ENCODE peak calls at places on chromosomes 11 and 22, in nine cellular contexts. M is HCT116, R is endothelial cell of umbilical vein, O is GM23338, Q is transverse colon, B is Panc1, S is upper lobe of left lung, H is sigmoid colon, C is HL-60. V is an unnamed sample.

GRCh38 chr11:75792127-75792731 is 22.8 kb upstream of the UVRAG start:
- DNase-seq in M (no peak), R (no peak), O (no peak), Q (no peak), B (no peak), S (no peak), H (no peak), C (no peak), V (no peak)

GRCh38 chr22:17769013-17769715 is 5.1 kb downstream of the BID start:
- DNase-seq in M (no peak), R (no peak), O (no peak), Q (no peak), B (no peak), S (peak), H (no peak), C (no peak), V (no peak)

GRCh38 chr11:118621898-118622375 is 14.5 kb downstream of the PHLDB1 start:
- DNase-seq in M (no peak), R (peak), O (no peak), Q (no peak), B (no peak), S (no peak), H (no peak), C (no peak), V (no peak)

GRCh38 chr22:33785283-33785991 is 134.8 kb downstream of the LARGE1 start:
- DNase-seq in M (no peak), R (no peak), O (no peak), Q (no peak), B (no peak), S (no peak), H (no peak), C (no peak), V (no peak)

GRCh38 chr11:72227316-72228228 is 3.0 kb downstream of the INPPL1 start:
- DNase-seq in M (no peak), R (no peak), O (no peak), Q (no peak), B (no peak), S (peak), H (peak), C (no peak), V (no peak)

GRCh38 chr11:104934594-104934993 is 33.8 kb downstream of the CASP4 start:
- DNase-seq in M (no peak), R (no peak), O (no peak), Q (no peak), B (no peak), S (no peak), H (no peak), C (no peak), V (no peak)

GRCh38 chr22:50665738-50666137 is 6.9 kb upstream of the SHANK3 start:
- DNase-seq in M (no peak), R (no peak), O (no peak), Q (no peak), B (no peak), S (no peak), H (no peak), C (no peak), V (no peak)

GRCh38 chr11:9972917-9973504 is 309.1 kb downstream of the SWAP70 start:
- DNase-seq in M (peak), R (peak), O (peak), Q (no peak), B (peak), S (no peak), H (no peak), C (peak), V (peak)

GRCh38 chr11:135027461-135027860 is 615.4 kb upstream of the B3GAT1 start:
- DNase-seq in M (no peak), R (peak), O (peak), Q (peak), B (no peak), S (no peak), H (no peak), C (no peak), V (no peak)

GRCh38 chr22:26086359-26086758 is 82.9 kb upstream of the SEZ6L start:
- DNase-seq in M (no peak), R (no peak), O (no peak), Q (no peak), B (no peak), S (no peak), H (no peak), C (no peak), V (no peak)

GRCh38 chr22:29971607-29972006 is 88.6 kb downstream of the MTMR3 start:
- DNase-seq in M (no peak), R (no peak), O (no peak), Q (no peak), B (no peak), S (no peak), H (no peak), C (no peak), V (no peak)

GRCh38 chr11:120208777-120209176 is 2.1 kb upstream of the OAF start:
- DNase-seq in M (no peak), R (peak), O (no peak), Q (peak), B (no peak), S (peak), H (peak), C (peak), V (no peak)

GRCh38 chr11:102846292-102846691 is 2.9 kb upstream of the MMP3 start:
- DNase-seq in M (no peak), R (no peak), O (no peak), Q (no peak), B (no peak), S (no peak), H (no peak), C (no peak), V (no peak)

GRCh38 chr11:8384199-8384821 is 120.6 kb upstream of the LMO1 start:
- DNase-seq in M (no peak), R (peak), O (peak), Q (peak), B (no peak), S (peak), H (peak), C (peak), V (peak)

GRCh38 chr11:41446107-41446506 is 13.3 kb downstream of the LRRC4C start:
- DNase-seq in M (no peak), R (no peak), O (no peak), Q (no peak), B (no peak), S (no peak), H (no peak), C (no peak), V (no peak)

GRCh38 chr11:98531576-98531975 is 489.2 kb upstream of the CNTN5 start:
- DNase-seq in M (no peak), R (no peak), O (no peak), Q (no peak), B (no peak), S (no peak), H (no peak), C (no peak), V (no peak)

GRCh38 chr11:124611016-124611571 is at the start of gene PANX3:
- DNase-seq in M (no peak), R (no peak), O (no peak), Q (no peak), B (no peak), S (no peak), H (no peak), C (no peak), V (no peak)

GRCh38 chr11:46210133-46210636 is 67.3 kb upstream of the CREB3L1 start:
- DNase-seq in M (no peak), R (no peak), O (no peak), Q (no peak), B (peak), S (peak), H (no peak), C (peak), V (no peak)

GRCh38 chr11:16604784-16605439 is 133.5 kb upstream of the C11orf58 start:
- DNase-seq in M (no peak), R (peak), O (peak), Q (peak), B (no peak), S (no peak), H (peak), C (no peak), V (no peak)

GRCh38 chr11:22684082-22684481 is 17.7 kb downstream of the GAS2 start:
- DNase-seq in M (no peak), R (no peak), O (no peak), Q (no peak), B (no peak), S (no peak), H (no peak), C (no peak), V (no peak)
- H3K27ac ChIP-seq in M (no peak), R (no peak), O (no peak), Q (no peak), B (no peak), S (no peak), H (no peak), C (no peak), V (no peak)

GRCh38 chr11:69087811-69088210 is 39.1 kb downstream of the TPCN2 start:
- DNase-seq in M (no peak), R (no peak), O (no peak), Q (no peak), B (no peak), S (no peak), H (no peak), C (no peak), V (no peak)

GRCh38 chr11:69089258-69089657 is 40.5 kb downstream of the TPCN2 start:
- DNase-seq in M (no peak), R (peak), O (no peak), Q (no peak), B (no peak), S (no peak), H (peak), C (peak), V (no peak)

GRCh38 chr11:69086741-69087524 is 38.2 kb downstream of the TPCN2 start:
- DNase-seq in M (no peak), R (no peak), O (no peak), Q (no peak), B (no peak), S (no peak), H (no peak), C (no peak), V (no peak)

GRCh38 chr11:69086152-69086551 is 37.4 kb downstream of the TPCN2 start:
- DNase-seq in M (no peak), R (no peak), O (peak), Q (peak), B (no peak), S (no peak), H (peak), C (no peak), V (no peak)

GRCh38 chr11:69088676-69089146 is 40.0 kb downstream of the TPCN2 start:
- DNase-seq in M (peak), R (peak), O (peak), Q (peak), B (peak), S (peak), H (peak), C (peak), V (peak)
- TF ChIP-seq POLR2AphosphoS5 in M (no peak), R (no peak), O (peak), Q (no peak), B (no peak), S (no peak), H (peak), C (no peak), V (peak)

GRCh38 chr22:45594123-45594941 is 77.3 kb upstream of the ATXN10 start:
- DNase-seq in M (no peak), R (no peak), O (no peak), Q (no peak), B (no peak), S (no peak), H (no peak), C (no peak), V (no peak)
- TF ChIP-seq CTCF in M (no peak), R (no peak), O (no peak), Q (no peak), B (no peak), S (no peak), H (no peak), C (no peak), V (no peak)

DNA sequence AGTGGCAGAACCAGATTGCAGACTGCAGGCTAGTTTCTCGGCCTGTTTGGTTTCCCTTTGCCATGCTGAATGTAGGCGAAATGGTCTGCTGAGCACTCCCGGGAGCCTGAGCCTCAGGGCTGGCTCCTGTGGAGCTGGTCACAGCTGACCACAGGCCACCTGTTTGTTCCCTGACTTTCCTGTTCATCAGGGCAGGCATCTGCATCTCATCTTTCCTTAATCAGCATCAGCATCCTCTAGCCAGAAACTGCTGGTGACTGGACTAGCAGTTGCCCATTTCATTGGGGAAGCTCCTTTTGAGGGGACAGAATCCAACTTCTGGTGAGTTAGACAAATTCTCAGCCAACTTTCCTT is 20.2 kb upstream of the C11orf96 start:
- DNase-seq in M (no peak), R (no peak), O (no peak), Q (no peak), B (no peak), S (no peak), H (no peak), C (no peak), V (no peak)
- H3K27ac ChIP-seq in M (no peak), R (no peak), O (no peak), Q (peak), B (no peak), S (peak), H (peak), C (no peak), V (no peak)

GRCh38 chr11:6637871-6638270 is 17.7 kb downstream of the DCHS1 start:
- DNase-seq in M (no peak), R (no peak), O (no peak), Q (no peak), B (no peak), S (peak), H (peak), C (no peak), V (no peak)
- TF ChIP-seq POLR2AphosphoS5 in M (no peak), R (no peak), O (no peak), Q (no peak), B (no peak), S (no peak), H (no peak), C (no peak), V (no peak)

GRCh38 chr22:39183991-39184585 is 31.6 kb upstream of the CBX7 start:
- DNase-seq in M (peak), R (peak), O (peak), Q (no peak), B (no peak), S (no peak), H (no peak), C (no peak), V (no peak)

GRCh38 chr22:39184586-39185577 is 32.4 kb upstream of the CBX7 start:
- DNase-seq in M (no peak), R (no peak), O (no peak), Q (no peak), B (no peak), S (no peak), H (peak), C (no peak), V (no peak)

GRCh38 chr22:39182478-39183030 is 30.1 kb upstream of the CBX7 start:
- DNase-seq in M (no peak), R (no peak), O (no peak), Q (no peak), B (no peak), S (no peak), H (no peak), C (no peak), V (no peak)

GRCh38 chr22:39188809-39189208 is 36.3 kb upstream of the CBX7 start:
- DNase-seq in M (no peak), R (no peak), O (no peak), Q (no peak), B (no peak), S (no peak), H (no peak), C (no peak), V (no peak)

DNA sequence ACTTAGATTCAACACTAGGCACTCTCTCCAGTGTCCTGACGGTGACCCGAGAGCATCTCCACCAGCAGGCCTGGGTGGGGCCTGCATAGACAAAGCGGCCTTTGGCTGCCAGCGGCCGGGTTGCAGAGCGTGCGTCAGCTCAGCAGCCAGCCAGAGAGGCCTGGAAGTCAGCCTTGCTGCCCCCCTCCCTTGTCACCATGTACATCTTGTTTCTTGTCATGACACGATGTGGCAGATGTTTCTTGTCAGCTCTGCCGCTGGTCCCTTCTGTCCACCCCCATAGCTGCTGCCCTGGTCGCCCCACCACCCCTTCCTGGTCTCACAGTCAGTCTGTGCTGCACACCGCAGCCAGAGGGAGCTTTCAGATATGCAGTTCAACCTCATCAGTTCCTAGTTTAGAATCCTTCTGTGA is 33.1 kb upstream of the CBX7 start:
- DNase-seq in M (no peak), R (no peak), O (no peak), Q (no peak), B (no peak), S (peak), H (peak), C (no peak), V (peak)
- TF ChIP-seq CTCF in M (no peak), R (no peak), O (peak), Q (no peak), B (no peak), S (peak), H (no peak), C (no peak), V (peak)

GRCh38 chr11:3669742-3670183 is 1.4 kb downstream of the CHRNA10 start:
- DNase-seq in M (no peak), R (no peak), O (no peak), Q (no peak), B (no peak), S (no peak), H (no peak), C (no peak), V (no peak)

GRCh38 chr11:3667149-3668035 is 3.8 kb downstream of the CHRNA10 start:
- DNase-seq in M (no peak), R (no peak), O (no peak), Q (no peak), B (no peak), S (no peak), H (no peak), C (no peak), V (no peak)

GRCh38 chr11:3669128-3669527 is 2.1 kb downstream of the CHRNA10 start:
- DNase-seq in M (no peak), R (no peak), O (no peak), Q (no peak), B (no peak), S (no peak), H (no peak), C (no peak), V (no peak)

GRCh38 chr11:3674189-3674588 is 3.0 kb upstream of the CHRNA10 start:
- DNase-seq in M (no peak), R (peak), O (no peak), Q (no peak), B (peak), S (no peak), H (no peak), C (no peak), V (no peak)

DNA sequence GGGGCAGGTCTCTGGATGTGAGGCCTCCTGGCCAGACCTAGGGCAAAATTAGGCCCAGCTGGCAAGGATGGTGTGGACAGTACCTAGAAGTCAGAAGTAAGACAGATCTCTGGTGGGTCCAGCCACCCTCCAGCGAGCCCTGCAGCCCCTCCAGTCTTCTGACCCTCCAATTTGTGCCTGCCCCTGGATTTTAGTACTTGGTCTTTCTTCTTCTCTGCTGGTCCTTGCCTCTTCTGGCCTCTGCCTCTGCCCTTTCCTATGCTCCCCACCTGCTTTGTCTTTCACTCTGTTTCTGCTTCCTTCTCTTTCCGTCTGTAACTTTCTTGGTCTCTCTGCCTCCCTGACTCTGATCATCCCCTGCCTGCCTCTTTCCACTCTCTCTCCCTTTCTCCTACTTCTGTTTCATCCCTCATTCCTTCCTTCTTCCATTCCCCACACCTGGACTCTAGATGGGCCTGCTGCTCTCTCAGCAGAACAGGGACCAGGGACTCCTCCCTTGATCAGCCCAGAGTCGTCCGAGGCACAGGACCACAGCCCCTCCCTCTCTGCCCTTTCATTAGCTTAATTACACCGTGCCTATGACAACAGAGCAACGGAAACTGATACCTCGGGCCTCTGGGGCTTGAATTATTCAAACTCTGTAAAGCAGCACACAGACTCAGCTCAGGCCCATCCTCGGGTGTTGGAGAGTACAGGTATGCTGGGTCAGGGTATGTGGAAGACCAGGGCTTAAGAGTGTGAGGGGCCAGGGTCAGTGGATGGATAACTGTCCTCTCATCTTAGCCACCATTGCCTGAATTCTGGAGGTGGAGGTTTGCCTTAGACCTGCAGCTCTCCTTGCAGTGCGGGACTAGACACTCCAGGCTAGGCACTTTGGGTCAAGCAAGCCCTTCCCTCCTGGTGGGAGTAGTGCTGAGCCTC is at the start of gene CHRNA10:
- DNase-seq in M (no peak), R (no peak), O (peak), Q (no peak), B (no peak), S (no peak), H (no peak), C (no peak), V (no peak)
- H3K27ac ChIP-seq in M (no peak), R (no peak), O (no peak), Q (no peak), B (no peak), S (no peak), H (no peak), C (no peak), V (no peak)